ENCODE peak calls at places on chromosomes 12 and 14, in four cellular contexts. N is mucosa of descending colon, P is breast epithelium, H is mammary epithelial cell. Z is an unnamed sample.

GRCh38 chr14:74932401-74932901 is 9.4 kb upstream of the RPS6KL1 start:
- DNase-seq in N (no peak), P (no peak), H (no peak), Z (no peak)

GRCh38 chr14:88842414-88842813 is 18.0 kb downstream of the TTC8 start:
- DNase-seq in N (no peak), P (no peak), H (no peak), Z (no peak)

GRCh38 chr12:113186033-113186365 is 478 bp downstream of the RITA1 start:
- DNase-seq in N (no peak), P (no peak), H (no peak), Z (no peak)

GRCh38 chr14:20683896-20684661 is at the start of gene RNASE4:
- DNase-seq in N (peak; percentile 95), P (peak; percentile 90), H (peak; percentile 87), Z (peak; percentile 92)

GRCh38 chr14:85423889-85424288 is 106.1 kb upstream of the FLRT2 start:
- DNase-seq in N (no peak), P (no peak), H (peak; percentile 40), Z (no peak)

GRCh38 chr14:92560106-92560865 is 46.7 kb downstream of the RIN3 start:
- DNase-seq in N (no peak), P (no peak), H (no peak), Z (no peak)

GRCh38 chr12:4572670-4573069 is 10.7 kb downstream of the DYRK4 start:
- DNase-seq in N (no peak), P (no peak), H (no peak), Z (no peak)

GRCh38 chr12:10607885-10608458 is 5.4 kb downstream of the MAGOHB start:
- DNase-seq in N (no peak), P (no peak), H (no peak), Z (no peak)

GRCh38 chr12:107404981-107405380 is 280.6 kb upstream of the PWP1 start:
- DNase-seq in N (peak; percentile 32), P (no peak), H (peak; percentile 65), Z (no peak)

GRCh38 chr12:42140901-42141300 is 3.8 kb downstream of the GXYLT1 start:
- DNase-seq in N (no peak), P (no peak), H (peak; percentile 48), Z (peak; percentile 12)

GRCh38 chr12:3299929-3300832 is 190.8 kb upstream of the PRMT8 start:
- DNase-seq in N (peak; percentile 92), P (peak; percentile 93), H (peak; percentile 99), Z (peak; percentile 93)

DNA sequence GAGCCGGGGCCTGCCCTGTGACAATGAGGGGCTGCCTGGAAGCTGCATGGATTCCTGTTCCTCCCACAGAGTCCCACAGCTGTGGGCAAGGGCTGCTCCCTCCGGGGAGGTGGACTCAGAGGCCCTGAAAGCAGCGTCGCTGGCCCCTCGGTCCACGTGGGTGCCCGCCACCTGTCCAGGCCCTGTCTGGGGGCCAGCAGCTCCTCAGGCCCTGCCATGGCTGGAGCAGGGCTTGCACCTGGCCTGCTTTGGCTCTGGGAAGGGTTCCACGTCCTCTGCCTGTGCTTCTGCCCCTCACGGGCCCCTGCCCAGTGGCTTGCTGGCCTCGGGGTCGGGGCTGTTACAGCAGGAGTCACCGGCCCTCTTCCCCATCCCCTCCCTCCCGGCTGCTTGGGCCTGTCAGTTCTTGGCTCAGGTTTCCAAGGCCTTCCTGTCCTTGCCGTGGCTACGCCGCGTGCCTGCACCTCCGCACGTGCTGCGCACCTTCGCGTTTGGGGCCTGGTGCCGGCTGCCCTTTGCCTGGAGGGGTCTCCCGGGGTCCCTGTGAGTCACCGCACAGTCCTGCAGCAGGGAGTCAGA is 5.8 kb downstream of the FBRSL1 start:
- DNase-seq in N (no peak), P (no peak), H (no peak), Z (no peak)
- H3K4me1 ChIP-seq in N (peaks cover 40% of the 10 kb centered on the region), P (peaks cover 40% of the 10 kb centered on the region), H (peaks cover 42% of the 10 kb centered on the region), Z (peaks cover 77% of the 10 kb centered on the region)

GRCh38 chr14:77111021-77111420 is 13.0 kb downstream of the CIPC start:
- DNase-seq in N (no peak), P (peak; percentile 61), H (no peak), Z (no peak)

GRCh38 chr14:77110286-77110685 is 12.2 kb downstream of the CIPC start:
- DNase-seq in N (no peak), P (no peak), H (no peak), Z (no peak)

GRCh38 chr14:77116194-77116817 is 18.2 kb downstream of the CIPC start:
- DNase-seq in N (no peak), P (no peak), H (no peak), Z (no peak)

GRCh38 chr14:77113644-77114043 is 15.6 kb downstream of the CIPC start:
- DNase-seq in N (no peak), P (no peak), H (no peak), Z (peak; percentile 85)

DNA sequence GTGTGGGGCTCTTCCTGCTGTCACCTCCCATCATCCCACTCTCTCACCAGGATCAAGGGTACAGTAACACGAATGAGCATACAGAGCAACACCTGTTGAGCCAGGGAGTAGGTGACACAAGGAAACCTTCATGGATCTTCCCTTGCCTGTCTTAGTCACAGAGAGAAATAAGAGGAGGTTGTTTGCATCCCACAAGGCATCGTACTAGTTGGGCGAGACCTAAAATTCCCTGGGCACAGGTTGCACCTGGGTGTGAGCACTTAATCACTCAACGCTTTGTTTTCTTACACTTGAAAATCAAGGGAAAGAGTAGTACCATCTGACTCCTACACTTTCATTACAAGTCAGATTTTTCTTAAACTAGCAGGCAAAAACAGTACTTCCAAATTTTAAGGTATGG is 16.6 kb downstream of the CIPC start:
- DNase-seq in N (no peak), P (no peak), H (no peak), Z (no peak)
- H3K4me1 ChIP-seq in N (no peaks in the 10 kb centered on the region), P (peaks cover 11% of the 10 kb centered on the region), H (peaks cover 6% of the 10 kb centered on the region), Z (peaks cover 44% of the 10 kb centered on the region)

DNA sequence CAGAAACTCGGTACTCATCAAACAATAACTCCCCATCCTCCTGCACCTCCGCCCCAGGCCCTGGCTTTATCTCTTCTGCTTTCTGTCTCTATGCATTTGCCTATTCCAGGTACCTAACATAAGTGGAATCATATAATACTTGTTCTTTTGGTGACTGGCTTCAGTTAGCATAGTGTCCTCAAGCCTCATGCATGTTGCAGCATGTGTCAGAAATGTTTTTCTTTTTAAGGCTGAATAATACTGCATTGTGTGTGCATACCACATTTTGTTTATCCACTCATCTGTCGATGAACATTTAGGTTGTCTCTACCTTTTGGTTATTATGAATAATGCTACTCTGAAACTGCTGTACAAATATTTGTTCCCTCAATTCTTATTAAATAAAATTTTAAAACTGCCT is 117.1 kb downstream of the KICS2 start:
- DNase-seq in N (no peak), P (no peak), H (peak; percentile 75), Z (no peak)
- H3K4me1 ChIP-seq in N (no peaks in the 10 kb centered on the region), P (no peaks in the 10 kb centered on the region), H (peaks cover 47% of the 10 kb centered on the region), Z (no peaks in the 10 kb centered on the region)

GRCh38 chr14:68511727-68512047 is 281.2 kb downstream of the ZFP36L1 start:
- DNase-seq in N (no peak), P (no peak), H (no peak), Z (no peak)

GRCh38 chr14:68513838-68514610 is 278.8 kb downstream of the ZFP36L1 start:
- DNase-seq in N (no peak), P (no peak), H (peak; percentile 51), Z (no peak)

GRCh38 chr14:68512088-68512487 is 280.8 kb downstream of the ZFP36L1 start:
- DNase-seq in N (no peak), P (no peak), H (no peak), Z (no peak)

GRCh38 chr14:68514611-68515194 is 278.2 kb downstream of the ZFP36L1 start:
- DNase-seq in N (no peak), P (no peak), H (peak; percentile 29), Z (no peak)

DNA sequence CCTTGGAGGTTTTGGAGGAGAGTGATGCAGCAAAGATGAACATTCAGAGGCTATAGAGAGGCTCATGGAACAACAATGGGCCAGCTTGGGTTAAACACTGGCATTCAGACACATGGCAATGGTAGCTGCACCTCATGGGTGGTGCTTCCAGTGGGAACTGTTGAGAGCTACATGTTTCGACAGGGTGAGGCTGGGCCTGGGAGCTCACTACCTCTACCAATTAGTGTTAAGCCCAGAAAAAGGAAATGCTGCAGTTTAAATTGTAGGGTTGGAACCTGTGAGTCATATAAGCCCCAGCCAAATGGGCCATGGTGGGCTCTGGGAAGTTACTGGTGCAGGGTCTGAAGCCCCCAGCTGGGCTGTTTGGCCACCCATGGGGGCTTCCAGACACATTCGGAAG is 279.7 kb downstream of the ZFP36L1 start:
- DNase-seq in N (no peak), P (no peak), H (no peak), Z (no peak)
- H3K4me1 ChIP-seq in N (no peaks in the 10 kb centered on the region), P (peaks cover 22% of the 10 kb centered on the region), H (peaks cover 42% of the 10 kb centered on the region), Z (peaks cover 61% of the 10 kb centered on the region)

GRCh38 chr12:122458105-122459035 is 35.9 kb upstream of the CLIP1 start:
- DNase-seq in N (no peak), P (no peak), H (no peak), Z (no peak)
- H3K4me1 ChIP-seq in N (peaks cover 4% of the 10 kb centered on the region), P (no peaks in the 10 kb centered on the region), H (no peaks in the 10 kb centered on the region), Z (no peaks in the 10 kb centered on the region)

GRCh38 chr14:61524211-61524806 is 171.0 kb upstream of the HIF1A start:
- DNase-seq in N (peak; percentile 67), P (no peak), H (peak; percentile 95), Z (no peak)
- H3K4me1 ChIP-seq in N (peaks cover 51% of the 10 kb centered on the region), P (peaks cover 3% of the 10 kb centered on the region), H (peaks cover 62% of the 10 kb centered on the region), Z (peaks cover 44% of the 10 kb centered on the region)

Z was measured in heart left ventricle.